ENCODE peak calls at places on chromosome 1, in four cellular contexts. X, Q, E and M are unnamed samples.

GRCh38 chr1:66533804-66534745 is at the start of gene SGIP1:
- DNase-seq in X (peak; percentile 74), Q (peak; percentile 88), E (peak; percentile 63), M (no peak)

GRCh38 chr1:206816390-206817287 is 44.3 kb upstream of the IL10 start:
- DNase-seq in X (no peak), Q (peak; percentile 40), E (peak; percentile 44), M (no peak)

GRCh38 chr1:7387053-7387861 is 383.8 kb upstream of the VAMP3 start:
- DNase-seq in X (peak; percentile 39), Q (no peak), E (no peak), M (no peak)

GRCh38 chr1:58308206-58308605 is 238.3 kb downstream of the OMA1 start:
- DNase-seq in X (no peak), Q (no peak), E (no peak), M (no peak)

GRCh38 chr1:199242162-199242561 is 603.3 kb downstream of the PTPRC start:
- DNase-seq in X (no peak), Q (no peak), E (no peak), M (no peak)

GRCh38 chr1:89659322-89660061 is 26.6 kb downstream of the LRRC8C start:
- DNase-seq in X (no peak), Q (no peak), E (no peak), M (no peak)

GRCh38 chr1:96464991-96465875 is 256.4 kb upstream of the PTBP2 start:
- DNase-seq in X (no peak), Q (peak; percentile 80), E (no peak), M (no peak)

GRCh38 chr1:246907472-246907871 is 24.3 kb downstream of the AHCTF1 start:
- DNase-seq in X (peak; percentile 55), Q (peak; percentile 72), E (no peak), M (peak; percentile 43)

GRCh38 chr1:52195161-52195560 is 53.3 kb downstream of the ZFYVE9 start:
- DNase-seq in X (peak; percentile 65), Q (peak; percentile 82), E (no peak), M (no peak)

GRCh38 chr1:241323510-241323909 is 33.5 kb downstream of the RGS7 start:
- DNase-seq in X (peak; percentile 6), Q (peak; percentile 30), E (no peak), M (peak; percentile 62)

GRCh38 chr1:202007703-202008489 is 2.5 kb upstream of the ELF3 start:
- DNase-seq in X (no peak), Q (no peak), E (peak; percentile 74), M (no peak)

GRCh38 chr1:62175568-62176179 is 19.0 kb upstream of the L1TD1 start:
- DNase-seq in X (peak; percentile 17), Q (peak; percentile 45), E (peak; percentile 34), M (peak; percentile 40)

GRCh38 chr1:31645274-31645568 is 545 bp upstream of the PEF1 start:
- DNase-seq in X (no peak), Q (no peak), E (no peak), M (no peak)

GRCh38 chr1:222618880-222619321 is 1.0 kb downstream of the MIA3 start:
- DNase-seq in X (peak; percentile 23), Q (peak; percentile 29), E (peak; percentile 53), M (peak; percentile 26)

GRCh38 chr1:161175771-161176453 is 1.4 kb downstream of the B4GALT3 start:
- DNase-seq in X (no peak), Q (no peak), E (no peak), M (no peak)

GRCh38 chr1:6475381-6476133 is 9.6 kb upstream of the TNFRSF25 start:
- DNase-seq in X (no peak), Q (no peak), E (peak; percentile 91), M (peak; percentile 66)

GRCh38 chr1:44300882-44301281 is 54.2 kb downstream of the ERI3 start:
- DNase-seq in X (no peak), Q (no peak), E (no peak), M (no peak)

GRCh38 chr1:201365251-201365650 is 12.2 kb downstream of the TNNT2 start:
- DNase-seq in X (no peak), Q (no peak), E (no peak), M (no peak)

GRCh38 chr1:39142394-39143060 is 62.0 kb upstream of the MACF1 start:
- DNase-seq in X (peak; percentile 40), Q (no peak), E (no peak), M (no peak)

GRCh38 chr1:23543707-23544443 is 12.8 kb upstream of the E2F2 start:
- DNase-seq in X (no peak), Q (peak; percentile 35), E (no peak), M (no peak)

GRCh38 chr1:59720716-59721115 is 94.0 kb upstream of the HOOK1 start:
- DNase-seq in X (no peak), Q (no peak), E (no peak), M (no peak)

GRCh38 chr1:202012544-202013478 is 2.4 kb downstream of the ELF3 start:
- DNase-seq in X (no peak), Q (no peak), E (no peak), M (no peak)

GRCh38 chr1:156920233-156921052 is at the start of gene LRRC71:
- DNase-seq in X (peak; percentile 33), Q (peak; percentile 64), E (peak; percentile 95), M (no peak)

GRCh38 chr1:19769211-19769932 is 30.3 kb downstream of the TMCO4 start:
- DNase-seq in X (no peak), Q (no peak), E (no peak), M (no peak)

GRCh38 chr1:37905624-37906196 is 41.1 kb downstream of the INPP5B start:
- DNase-seq in X (no peak), Q (no peak), E (no peak), M (no peak)

GRCh38 chr1:16888806-16889178 is 7.0 kb upstream of the RNU1-2 start:
- DNase-seq in X (no peak), Q (no peak), E (no peak), M (no peak)

GRCh38 chr1:15756143-15757015 is 2.2 kb upstream of the FBLIM1 start:
- DNase-seq in X (no peak), Q (no peak), E (no peak), M (no peak)

GRCh38 chr1:186792870-186793581 is 35.7 kb upstream of the PLA2G4A start:
- DNase-seq in X (peak; percentile 81), Q (peak; percentile 41), E (no peak), M (no peak)

GRCh38 chr1:1781526-1781903 is 3.2 kb upstream of the NADK start:
- DNase-seq in X (no peak), Q (no peak), E (no peak), M (no peak)

GRCh38 chr1:84504580-84505021 is 1.6 kb upstream of the SPATA1 start:
- DNase-seq in X (peak; percentile 91), Q (peak; percentile 83), E (peak; percentile 25), M (no peak)

GRCh38 chr1:160092366-160093068 is 5.9 kb downstream of the IGSF8 start:
- DNase-seq in X (no peak), Q (no peak), E (no peak), M (no peak)

GRCh38 chr1:76209648-76210047 is 135.1 kb downstream of the ST6GALNAC3 start:
- DNase-seq in X (no peak), Q (no peak), E (no peak), M (no peak)

GRCh38 chr1:15272009-15272781 is 25.2 kb downstream of the FHAD1 start:
- DNase-seq in X (peak; percentile 41), Q (peak; percentile 73), E (peak; percentile 84), M (peak; percentile 22)

GRCh38 chr1:76281306-76281705 is 206.8 kb downstream of the ST6GALNAC3 start:
- DNase-seq in X (no peak), Q (no peak), E (no peak), M (no peak)

GRCh38 chr1:181514298-181515290 is 31.3 kb downstream of the CACNA1E start:
- DNase-seq in X (no peak), Q (no peak), E (no peak), M (no peak)

GRCh38 chr1:27716262-27716895 is 9.4 kb upstream of the FAM76A start:
- DNase-seq in X (no peak), Q (no peak), E (no peak), M (no peak)

GRCh38 chr1:26907071-26907922 is 6.5 kb downstream of the NR0B2 start:
- DNase-seq in X (peak; percentile 92), Q (peak; percentile 92), E (peak; percentile 73), M (no peak)

DNA sequence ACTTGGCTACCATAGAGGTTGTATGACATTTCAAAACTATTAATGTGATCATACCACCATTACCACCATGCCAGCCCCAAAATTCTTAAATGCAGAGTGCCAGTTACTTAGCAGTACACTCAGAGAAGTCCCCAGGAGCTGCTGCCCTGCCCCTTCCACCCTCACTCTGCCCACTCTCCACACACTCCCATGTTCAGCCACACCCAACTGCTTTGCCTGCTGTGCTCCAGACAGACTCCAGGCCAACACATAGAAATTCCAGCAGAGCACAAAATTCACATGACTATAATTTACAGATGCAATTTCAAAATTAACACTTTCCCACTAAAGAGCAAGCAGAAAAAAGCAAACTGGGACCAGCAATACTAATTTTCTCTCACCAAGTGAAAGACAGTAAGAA is 176.8 kb downstream of the VAV3 start:
- DNase-seq in X (no peak), Q (no peak), E (no peak), M (no peak)
- H3K4me3 ChIP-seq in X (no peak overlapping the region), Q (no peak overlapping the region), E (no peak overlapping the region), M (no peak overlapping the region)

GRCh38 chr1:3548895-3549294 is 62.4 kb downstream of the MEGF6 start:
- DNase-seq in X (no peak), Q (no peak), E (no peak), M (no peak)
- H3K9ac ChIP-seq in X (no peak overlapping the region), Q (no peak overlapping the region), E (no peak overlapping the region), M (no peak overlapping the region)

GRCh38 chr1:239383714-239384113 is 2.7 kb upstream of the CHRM3 start:
- DNase-seq in X (no peak), Q (no peak), E (no peak), M (no peak)

GRCh38 chr1:239387304-239388231 is 1.2 kb downstream of the CHRM3 start:
- DNase-seq in X (no peak), Q (no peak), E (no peak), M (no peak)

GRCh38 chr1:239388578-239388977 is 2.2 kb downstream of the CHRM3 start:
- DNase-seq in X (no peak), Q (no peak), E (no peak), M (no peak)

GRCh38 chr1:239389703-239390102 is 3.3 kb downstream of the CHRM3 start:
- DNase-seq in X (no peak), Q (no peak), E (no peak), M (no peak)

GRCh38 chr1:239386453-239387303 is at the start of gene CHRM3:
- DNase-seq in X (peak; percentile 64), Q (no peak), E (no peak), M (no peak)
- TF ChIP-seq CTCF in X (no peak), Q (no peak), E (no peak), M (no peak)

GRCh38 chr1:29282924-29283803 is 46.8 kb downstream of the PTPRU start:
- DNase-seq in X (no peak), Q (peak; percentile 40), E (peak; percentile 99), M (peak; percentile 60)
- H3K4me3 ChIP-seq in X (no peak overlapping the region), Q (no peak overlapping the region), E (peak overlapping the region; percentile 42), M (no peak overlapping the region)

GRCh38 chr1:50974618-50974935 is 4.5 kb downstream of the CDKN2C start:
- DNase-seq in X (no peak), Q (no peak), E (no peak), M (no peak)
- H3K9ac ChIP-seq in X (no peak overlapping the region), Q (no peak overlapping the region), E (peak overlapping the region; percentile 94), M (peak overlapping the region; percentile 100)

DNA sequence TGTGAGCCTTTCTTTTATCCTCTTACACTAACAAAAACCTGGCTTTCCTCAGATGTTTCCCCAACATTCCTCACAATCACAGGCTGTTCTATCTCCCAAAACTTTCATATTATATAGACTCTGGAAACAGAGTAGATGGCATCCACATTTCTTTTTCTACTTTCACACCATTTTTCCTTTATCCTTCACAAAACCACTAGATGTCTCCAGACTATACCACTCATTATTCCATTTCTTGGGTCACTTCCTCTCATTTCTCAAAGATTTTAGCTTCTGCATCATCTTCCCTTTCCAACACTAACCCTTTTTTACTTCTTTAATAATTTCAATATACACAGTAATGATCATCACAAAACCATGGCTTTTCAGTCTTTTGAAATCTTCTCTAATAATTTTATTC is 286.0 kb upstream of the DEPDC1 start:
- DNase-seq in X (no peak), Q (no peak), E (no peak), M (no peak)
- TF ChIP-seq CTCF in X (no peak), Q (no peak), E (no peak), M (peak; percentile 5)